ENCODE peak calls at places on chromosomes 11 and 22, in six cellular contexts. B is amniotic stem cell, D is COR-L47, C is AG04450, I is SHP77, Z is nucleus accumbens. S is an unnamed sample.

GRCh38 chr11:44277097-44278090 is 32.5 kb downstream of the ALX4 start:
- DNase-seq in B (no peak), Z (no peak), I (no peak), C (no peak), D (no peak), S (no peak)

GRCh38 chr11:93054881-93055280 is 85.4 kb downstream of the MTNR1B start:
- DNase-seq in Z (no peak), C (peak), I (no peak), D (no peak), B (peak), S (peak)

GRCh38 chr11:104823638-104824037 is 74.6 kb downstream of the CASP12 start:
- DNase-seq in B (no peak), C (no peak), D (no peak), I (no peak), Z (no peak), S (no peak)

GRCh38 chr11:3160252-3161031 is 4.7 kb downstream of the OSBPL5 start:
- DNase-seq in B (peak), Z (peak), C (peak), I (no peak), D (peak), S (peak)

GRCh38 chr11:73140213-73141030 is 1.7 kb downstream of the FCHSD2 start:
- DNase-seq in I (peak), B (no peak), D (no peak), Z (peak), C (no peak), S (no peak)

GRCh38 chr11:41836426-41836825 is 377.0 kb upstream of the LRRC4C start:
- DNase-seq in I (no peak), Z (no peak), B (no peak), C (no peak), D (no peak), S (no peak)

GRCh38 chr22:36383110-36383581 is 4.6 kb downstream of the MYH9 start:
- DNase-seq in C (peak), Z (no peak), I (no peak), D (no peak), B (no peak), S (peak)

GRCh38 chr11:47259178-47259977 is 1.6 kb downstream of the NR1H3 start:
- DNase-seq in D (no peak), B (no peak), Z (no peak), C (no peak), I (no peak), S (no peak)

GRCh38 chr11:20127671-20128527 is 32.4 kb downstream of the DBX1 start:
- DNase-seq in I (peak), C (peak), D (peak), B (peak), Z (peak), S (no peak)

GRCh38 chr22:50607366-50608020 is 6.9 kb downstream of the MAPK8IP2 start:
- DNase-seq in C (no peak), B (no peak), Z (no peak), D (no peak), I (no peak), S (no peak)

GRCh38 chr11:68044898-68045351 is 6.1 kb downstream of the TCIRG1 start:
- DNase-seq in B (no peak), Z (no peak), C (no peak), D (no peak), I (no peak), S (no peak)

GRCh38 chr22:19739911-19740449 is 16.6 kb downstream of the GP1BB start:
- DNase-seq in Z (no peak), I (no peak), D (no peak), B (no peak), C (no peak), S (no peak)

GRCh38 chr11:75554258-75555022 is 7.6 kb upstream of the SERPINH1 start:
- DNase-seq in I (peak), Z (peak), B (peak), C (peak), D (peak), S (peak)

GRCh38 chr22:43796567-43796966 is 15.5 kb downstream of the EFCAB6 start:
- DNase-seq in C (peak), B (peak), D (peak), Z (peak), I (no peak), S (no peak)

GRCh38 chr11:36129955-36130354 is 159.3 kb downstream of the COMMD9 start:
- DNase-seq in Z (no peak), C (no peak), D (no peak), B (no peak), I (no peak), S (no peak)

GRCh38 chr11:34263462-34264186 is 94.2 kb downstream of the ABTB2 start:
- DNase-seq in Z (no peak), I (peak), C (peak), B (no peak), D (peak), S (peak)

GRCh38 chr11:120331301-120331966 is 4.8 kb upstream of the ARHGEF12 start:
- DNase-seq in C (peak), B (peak), I (no peak), Z (no peak), D (no peak), S (peak)

GRCh38 chr11:119796363-119797060 is 67.5 kb upstream of the NECTIN1 start:
- DNase-seq in D (no peak), B (no peak), C (no peak), I (no peak), Z (no peak), S (no peak)

GRCh38 chr11:77993902-77994301 is 566 bp downstream of the INTS4 start:
- DNase-seq in I (peak), C (no peak), D (no peak), Z (no peak), B (no peak), S (no peak)

GRCh38 chr11:44848203-44848962 is 102.3 kb downstream of the TP53I11 start:
- DNase-seq in I (no peak), B (no peak), D (no peak), C (no peak), Z (no peak), S (no peak)

GRCh38 chr11:35241531-35241930 is 102.6 kb downstream of the CD44 start:
- DNase-seq in C (no peak), B (no peak), D (no peak), I (no peak), Z (no peak), S (no peak)

GRCh38 chr11:123386746-123387510 is 43.1 kb upstream of the GRAMD1B start:
- DNase-seq in C (no peak), B (no peak), Z (no peak), D (no peak), I (no peak), S (no peak)

GRCh38 chr22:47734511-47734910 is 972.1 kb downstream of the TBC1D22A start:
- DNase-seq in C (no peak), Z (no peak), I (no peak), D (no peak), B (no peak), S (no peak)

GRCh38 chr11:65003282-65003681 is 6.5 kb upstream of the BATF2 start:
- DNase-seq in D (no peak), C (no peak), B (no peak), Z (no peak), I (no peak), S (no peak)

GRCh38 chr11:93051181-93051580 is 81.7 kb downstream of the MTNR1B start:
- DNase-seq in I (no peak), Z (no peak), B (peak), C (peak), D (no peak), S (no peak)